ENCODE peak calls at places on chromosomes 6 and 20, in four cellular contexts. B, V, U and L are unnamed samples.

GRCh38 chr6:66568271-66568670 is 861.2 kb upstream of the EYS start:
- DNase-seq in V (no peak), U (no peak), B (peak; percentile 55), L (no peak)

GRCh38 chr20:63381781-63382431 is 20.8 kb upstream of the CHRNA4 start:
- DNase-seq in U (peak; percentile 76), V (peak; percentile 93), B (no peak), L (peak; percentile 94)

GRCh38 chr6:138230759-138231398 is 12.6 kb upstream of the PBOV1 start:
- DNase-seq in U (no peak), B (no peak), V (no peak), L (no peak)

GRCh38 chr6:75397806-75398465 is 95.7 kb downstream of the FILIP1 start:
- DNase-seq in V (no peak), U (no peak), B (peak; percentile 26), L (no peak)

GRCh38 chr20:44209691-44210421 is 715 bp downstream of the OSER1 start:
- DNase-seq in B (no peak), U (no peak), V (peak; percentile 66), L (peak; percentile 39)

GRCh38 chr6:129641344-129641743 is 68.6 kb downstream of the ARHGAP18 start:
- DNase-seq in U (no peak), V (no peak), B (peak; percentile 51), L (no peak)

GRCh38 chr20:19992996-19993908 is 23.9 kb upstream of the NAA20 start:
- DNase-seq in V (no peak), B (peak; percentile 43), U (peak; percentile 14), L (peak; percentile 51)

GRCh38 chr6:81838724-81839425 is 86.4 kb upstream of the TENT5A start:
- DNase-seq in B (no peak), V (no peak), U (no peak), L (no peak)

GRCh38 chr20:36086767-36087166 is 67.8 kb upstream of the EPB41L1 start:
- DNase-seq in V (no peak), B (no peak), U (peak; percentile 50), L (no peak)

GRCh38 chr6:32519117-32519909 is 10.8 kb downstream of the HLA-DRB5 start:
- DNase-seq in U (no peak), B (peak; percentile 4), V (no peak), L (no peak)

GRCh38 chr6:1324926-1325325 is 13.0 kb downstream of the FOXQ1 start:
- DNase-seq in V (no peak), B (peak; percentile 80), U (no peak), L (no peak)

GRCh38 chr6:31528307-31528777 is 420 bp upstream of the MCCD1 start:
- DNase-seq in B (peak; percentile 54), V (no peak), U (no peak), L (no peak)

GRCh38 chr6:54598787-54599309 is 247.7 kb upstream of the FAM83B start:
- DNase-seq in B (no peak), U (no peak), V (no peak), L (no peak)

GRCh38 chr20:29410805-29411457 is 1846.5 kb upstream of the DEFB115 start:
- DNase-seq in U (no peak), B (no peak), V (no peak), L (peak; percentile 15)
- TF ChIP-seq TAF1 in U (no peak), B (no peak), V (no peak), L (no peak)

GRCh38 chr6:299050-299980 is 7.0 kb downstream of the DUSP22 start:
- DNase-seq in V (no peak), U (no peak), B (no peak), L (no peak)
- TF ChIP-seq SIN3A in V (no peak), U (no peak), B (no peak), L (no peak)

DNA sequence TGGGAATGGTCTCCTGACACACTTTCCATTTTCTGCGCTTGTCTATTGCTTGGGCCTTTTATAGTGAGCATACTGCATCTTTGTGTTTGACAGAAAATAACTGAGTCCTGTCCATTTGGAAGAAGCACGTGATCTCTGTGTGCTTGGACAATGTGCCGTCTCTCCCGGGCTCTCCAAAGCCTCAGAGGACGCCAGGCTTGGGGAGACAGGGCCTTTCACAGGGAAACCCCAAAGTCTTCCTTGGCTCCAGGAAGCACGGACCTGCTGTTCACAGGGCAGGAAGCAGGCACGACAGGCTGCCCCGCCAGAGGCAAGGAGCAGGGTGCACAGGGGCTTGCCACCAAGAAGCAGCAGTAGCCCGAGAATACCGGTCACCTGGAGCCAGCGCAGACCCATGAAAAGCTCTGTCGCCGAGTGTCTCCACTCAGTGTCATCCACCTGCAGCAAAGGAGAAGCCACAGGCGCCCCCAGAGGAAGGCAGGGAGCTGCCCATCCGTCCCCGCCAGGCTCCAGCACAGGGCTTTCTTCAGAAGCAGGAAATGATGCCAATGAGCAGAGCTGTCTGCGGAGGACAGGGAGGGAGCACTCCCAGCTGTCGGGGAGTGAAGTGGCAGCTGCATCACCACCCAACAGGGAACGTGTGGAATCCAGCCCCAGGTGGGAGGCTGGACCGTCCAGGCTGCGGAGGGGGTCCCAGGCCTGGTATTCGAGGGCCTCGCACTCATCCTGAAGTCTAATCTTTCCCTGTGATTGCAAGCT is 135.1 kb downstream of the AGPAT4 start:
- DNase-seq in B (no peak), V (no peak), U (no peak), L (no peak)
- TF ChIP-seq TAF1 in B (no peak), V (no peak), U (no peak), L (no peak)

DNA sequence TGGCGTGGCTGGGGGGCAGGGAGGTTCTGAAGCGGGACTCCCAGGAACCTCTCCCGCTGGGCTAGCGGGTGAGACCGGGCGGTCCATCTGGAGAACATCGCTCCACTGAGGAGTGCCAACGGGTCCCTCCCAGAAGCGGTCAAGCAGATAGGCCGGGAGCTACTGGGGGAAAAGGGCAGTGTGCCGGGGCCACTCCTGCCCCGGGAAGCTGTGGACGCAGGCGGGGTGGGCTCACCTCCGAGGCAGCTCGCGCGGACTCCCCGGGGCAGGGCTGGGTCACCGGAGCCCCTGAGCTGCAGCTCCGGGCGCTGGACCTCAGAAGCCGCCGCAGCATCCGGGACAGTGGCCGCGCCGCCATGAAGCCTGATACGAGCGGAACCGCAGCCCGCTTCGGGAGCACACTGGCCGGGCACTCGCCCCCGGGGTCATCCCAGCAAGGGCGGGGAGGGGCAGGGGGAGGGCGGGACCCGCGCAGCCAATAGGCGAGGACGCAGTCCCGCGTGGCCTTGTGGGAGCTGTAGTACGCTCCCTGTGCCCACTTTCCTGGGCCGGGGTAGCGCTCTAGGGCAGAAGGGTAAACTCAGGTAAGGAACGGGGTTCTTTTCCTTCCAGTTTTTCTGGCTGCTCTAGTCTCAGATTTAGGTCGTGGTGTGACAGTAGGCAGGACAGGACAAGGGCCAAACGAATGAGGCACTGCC is at the start of gene MOCS1:
- DNase-seq in B (peak; percentile 70), V (peak; percentile 85), U (peak; percentile 91), L (peak; percentile 93)
- TF ChIP-seq SIN3A in B (no peak), V (no peak), U (no peak), L (no peak)